ENCODE peak calls at places on chromosomes 4 and X, in ten cellular contexts. One of them, this sample, is unnamed.

GRCh38 chr4:176769519-176769918 is 23.2 kb downstream of the VEGFC start:
- DNase-seq in K562: no peak
- DNase-seq in head of caudate nucleus: no peak
- DNase-seq in aorta: no peak
- DNase-seq in CD8-positive, alpha-beta memory T cell: no peak
- DNase-seq in GM10248: no peak
- DNase-seq in fibroblast of the conjunctiva: peak; percentile 73
- DNase-seq in upper lobe of right lung: no peak
- DNase-seq in HEK293T: no peak
- DNase-seq in dorsolateral prefrontal cortex: no peak
- DNase-seq in this sample: no peak

GRCh38 chrX:122818068-122818467 is 366.0 kb upstream of the GRIA3 start:
- DNase-seq in dorsolateral prefrontal cortex: no peak
- DNase-seq in head of caudate nucleus: no peak
- DNase-seq in GM10248: no peak
- DNase-seq in HEK293T: no peak
- DNase-seq in upper lobe of right lung: no peak
- DNase-seq in K562: no peak
- DNase-seq in aorta: no peak
- DNase-seq in CD8-positive, alpha-beta memory T cell: no peak
- DNase-seq in fibroblast of the conjunctiva: no peak
- DNase-seq in this sample: no peak

GRCh38 chrX:28586891-28587635 is at the start of gene IL1RAPL1:
- DNase-seq in GM10248: no peak
- DNase-seq in K562: no peak
- DNase-seq in HEK293T: peak; percentile 16
- DNase-seq in aorta: no peak
- DNase-seq in fibroblast of the conjunctiva: peak; percentile 39
- DNase-seq in dorsolateral prefrontal cortex: peak; percentile 49
- DNase-seq in CD8-positive, alpha-beta memory T cell: no peak
- DNase-seq in upper lobe of right lung: no peak
- DNase-seq in head of caudate nucleus: peak; percentile 79
- DNase-seq in this sample: peak; percentile 84

GRCh38 chr4:141077611-141078225 is 55.6 kb downstream of the RNF150 start:
- DNase-seq in head of caudate nucleus: no peak
- DNase-seq in HEK293T: no peak
- DNase-seq in fibroblast of the conjunctiva: no peak
- DNase-seq in aorta: no peak
- DNase-seq in CD8-positive, alpha-beta memory T cell: no peak
- DNase-seq in upper lobe of right lung: no peak
- DNase-seq in dorsolateral prefrontal cortex: no peak
- DNase-seq in K562: no peak
- DNase-seq in GM10248: no peak
- DNase-seq in this sample: peak; percentile 87

GRCh38 chrX:130566028-130566683 is 164.4 kb downstream of the RBMX2 start:
- DNase-seq in CD8-positive, alpha-beta memory T cell: no peak
- DNase-seq in fibroblast of the conjunctiva: no peak
- DNase-seq in K562: no peak
- DNase-seq in HEK293T: no peak
- DNase-seq in GM10248: no peak
- DNase-seq in dorsolateral prefrontal cortex: no peak
- DNase-seq in aorta: no peak
- DNase-seq in upper lobe of right lung: no peak
- DNase-seq in head of caudate nucleus: no peak
- DNase-seq in this sample: no peak

GRCh38 chrX:78139160-78140123 is at the start of gene TAF9B:
- DNase-seq in GM10248: peak; percentile 82
- DNase-seq in fibroblast of the conjunctiva: peak; percentile 52
- DNase-seq in upper lobe of right lung: peak; percentile 93
- DNase-seq in head of caudate nucleus: peak; percentile 91
- DNase-seq in HEK293T: peak; percentile 88
- DNase-seq in CD8-positive, alpha-beta memory T cell: peak; percentile 67
- DNase-seq in K562: peak; percentile 81
- DNase-seq in dorsolateral prefrontal cortex: peak; percentile 78
- DNase-seq in aorta: peak; percentile 92
- DNase-seq in this sample: peak; percentile 87

GRCh38 chr4:151276787-151277557 is at the start of gene PRSS48:
- DNase-seq in HEK293T: peak; percentile 71
- DNase-seq in upper lobe of right lung: peak; percentile 77
- DNase-seq in fibroblast of the conjunctiva: peak; percentile 22
- DNase-seq in aorta: peak; percentile 60
- DNase-seq in head of caudate nucleus: peak; percentile 96
- DNase-seq in GM10248: peak; percentile 58
- DNase-seq in dorsolateral prefrontal cortex: peak; percentile 77
- DNase-seq in K562: peak; percentile 62
- DNase-seq in CD8-positive, alpha-beta memory T cell: no peak
- DNase-seq in this sample: peak; percentile 84

GRCh38 chr4:10593130-10593529 is 91.4 kb downstream of the CLNK start:
- DNase-seq in GM10248: no peak
- DNase-seq in head of caudate nucleus: no peak
- DNase-seq in HEK293T: peak; percentile 14
- DNase-seq in fibroblast of the conjunctiva: no peak
- DNase-seq in aorta: no peak
- DNase-seq in dorsolateral prefrontal cortex: no peak
- DNase-seq in K562: no peak
- DNase-seq in upper lobe of right lung: no peak
- DNase-seq in CD8-positive, alpha-beta memory T cell: no peak
- DNase-seq in this sample: no peak

GRCh38 chr4:170776983-170777382 is 687.2 kb upstream of the AADAT start:
- DNase-seq in aorta: no peak
- DNase-seq in upper lobe of right lung: peak; percentile 59
- DNase-seq in CD8-positive, alpha-beta memory T cell: no peak
- DNase-seq in GM10248: no peak
- DNase-seq in fibroblast of the conjunctiva: no peak
- DNase-seq in dorsolateral prefrontal cortex: no peak
- DNase-seq in K562: no peak
- DNase-seq in HEK293T: no peak
- DNase-seq in head of caudate nucleus: no peak
- DNase-seq in this sample: no peak

GRCh38 chrX:123357941-123358340 is 173.9 kb downstream of the GRIA3 start:
- DNase-seq in K562: no peak
- DNase-seq in dorsolateral prefrontal cortex: no peak
- DNase-seq in head of caudate nucleus: no peak
- DNase-seq in HEK293T: no peak
- DNase-seq in fibroblast of the conjunctiva: no peak
- DNase-seq in aorta: no peak
- DNase-seq in upper lobe of right lung: no peak
- DNase-seq in GM10248: peak; percentile 28
- DNase-seq in CD8-positive, alpha-beta memory T cell: no peak
- DNase-seq in this sample: no peak

GRCh38 chrX:54817220-54817820 is 9.8 kb downstream of the MAGED2 start:
- DNase-seq in CD8-positive, alpha-beta memory T cell: no peak
- DNase-seq in GM10248: no peak
- DNase-seq in dorsolateral prefrontal cortex: no peak
- DNase-seq in HEK293T: no peak
- DNase-seq in K562: no peak
- DNase-seq in upper lobe of right lung: no peak
- DNase-seq in fibroblast of the conjunctiva: no peak
- DNase-seq in head of caudate nucleus: no peak
- DNase-seq in aorta: no peak
- DNase-seq in this sample: no peak

GRCh38 chrX:12950851-12951589 is 23.9 kb upstream of the TMSB4X start:
- DNase-seq in head of caudate nucleus: no peak
- DNase-seq in CD8-positive, alpha-beta memory T cell: peak; percentile 52
- DNase-seq in fibroblast of the conjunctiva: no peak
- DNase-seq in upper lobe of right lung: peak; percentile 69
- DNase-seq in dorsolateral prefrontal cortex: no peak
- DNase-seq in GM10248: no peak
- DNase-seq in aorta: peak; percentile 74
- DNase-seq in HEK293T: peak; percentile 62
- DNase-seq in K562: peak; percentile 70
- DNase-seq in this sample: peak; percentile 80

This sample was measured in HAP-1.